ENCODE peak calls at places on chromosomes 2 and 18, in four cellular contexts. P, A, N and O are unnamed samples.
A peak's percentile ranks its signal among the peaks of the same experiment; 100 is the strongest.

GRCh38 chr2:23993736-23994269 is 16.1 kb upstream of the MFSD2B start:
- DNase-seq in P (no peak), A (no peak), N (no peak), O (no peak)

GRCh38 chr2:70992945-70993688 is 1.6 kb downstream of the TEX261 start:
- DNase-seq in P (no peak), A (no peak), N (no peak), O (no peak)

GRCh38 chr2:239561448-239562001 is 160.7 kb upstream of the HDAC4 start:
- DNase-seq in P (no peak), A (no peak), N (no peak), O (no peak)

GRCh38 chr2:71605781-71606241 is 152.4 kb downstream of the DYSF start:
- DNase-seq in P (no peak), A (no peak), N (no peak), O (no peak)

GRCh38 chr2:33437297-33437696 is 39.2 kb upstream of the RASGRP3 start:
- DNase-seq in P (no peak), A (no peak), N (no peak), O (no peak)

GRCh38 chr18:62445386-62445917 is 77.4 kb upstream of the ZCCHC2 start:
- DNase-seq in P (no peak), A (no peak), N (no peak), O (no peak)

GRCh38 chr2:18243831-18244230 is 316.6 kb downstream of the RDH14 start:
- DNase-seq in P (no peak), A (no peak), N (no peak), O (no peak)

GRCh38 chr18:74171910-74172606 is 23.7 kb downstream of the TIMM21 start:
- DNase-seq in P (no peak), A (no peak), N (no peak), O (no peak)

GRCh38 chr2:3073196-3073595 is 304.4 kb downstream of the EIPR1 start:
- DNase-seq in P (no peak), A (no peak), N (no peak), O (no peak)

GRCh38 chr2:98911376-98912154 is 24.5 kb downstream of the CRACDL start:
- DNase-seq in P (no peak), A (no peak), N (peak; percentile 71), O (no peak)

GRCh38 chr2:158725496-158725895 is 69.6 kb upstream of the DAPL1 start:
- DNase-seq in P (no peak), A (no peak), N (no peak), O (peak; percentile 49)

GRCh38 chr18:44079602-44080001 is 601.1 kb upstream of the SETBP1 start:
- DNase-seq in P (no peak), A (no peak), N (peak; percentile 4), O (no peak)

GRCh38 chr2:66867038-66867380 is 432.1 kb downstream of the MEIS1 start:
- DNase-seq in P (no peak), A (no peak), N (no peak), O (no peak)

GRCh38 chr2:159108178-159108893 is 139.9 kb downstream of the TANC1 start:
- DNase-seq in P (no peak), A (no peak), N (no peak), O (no peak)

GRCh38 chr2:32424739-32425138 is 67.9 kb downstream of the BIRC6 start:
- DNase-seq in P (no peak), A (no peak), N (no peak), O (no peak)

GRCh38 chr18:63979409-63979908 is 9.6 kb downstream of the SERPINB8 start:
- DNase-seq in P (no peak), A (peak; percentile 41), N (peak; percentile 66), O (peak; percentile 76)

GRCh38 chr2:173184031-173185004 is 108.7 kb downstream of the MAP3K20 start:
- DNase-seq in P (no peak), A (peak; percentile 75), N (no peak), O (no peak)

GRCh38 chr2:162232611-162233115 is 10.6 kb downstream of the FAP start:
- DNase-seq in P (no peak), A (no peak), N (no peak), O (no peak)

GRCh38 chr2:162230761-162231160 is 12.5 kb downstream of the FAP start:
- DNase-seq in P (no peak), A (no peak), N (no peak), O (no peak)

GRCh38 chr2:162234620-162235462 is 8.4 kb downstream of the FAP start:
- DNase-seq in P (no peak), A (no peak), N (no peak), O (no peak)

GRCh38 chr2:162232027-162232426 is 11.2 kb downstream of the FAP start:
- DNase-seq in P (no peak), A (no peak), N (no peak), O (no peak)

DNA sequence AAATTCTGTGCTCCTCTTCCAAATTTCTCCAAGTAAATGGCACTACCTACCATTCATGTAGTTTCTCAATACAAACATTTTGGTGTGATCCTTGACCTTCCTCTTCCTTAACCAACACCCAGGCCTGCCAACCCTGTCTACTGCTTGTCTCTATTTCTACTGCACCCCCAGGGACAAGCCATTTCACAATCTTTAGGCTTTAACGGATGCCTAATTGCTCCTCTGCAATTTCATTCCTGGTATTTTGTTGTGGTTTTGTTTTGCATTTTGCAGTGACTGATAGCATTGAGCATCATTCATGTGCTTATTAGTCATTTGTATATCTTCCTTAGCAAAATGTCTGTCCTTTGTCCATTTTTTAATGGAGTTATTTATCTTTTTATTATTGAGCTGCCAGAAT is 10.0 kb downstream of the FAP start:
- DNase-seq in P (no peak), A (no peak), N (no peak), O (no peak)
- TF ChIP-seq JUND in P (no peak), A (no peak), N (no peak), O (no peak)

DNA sequence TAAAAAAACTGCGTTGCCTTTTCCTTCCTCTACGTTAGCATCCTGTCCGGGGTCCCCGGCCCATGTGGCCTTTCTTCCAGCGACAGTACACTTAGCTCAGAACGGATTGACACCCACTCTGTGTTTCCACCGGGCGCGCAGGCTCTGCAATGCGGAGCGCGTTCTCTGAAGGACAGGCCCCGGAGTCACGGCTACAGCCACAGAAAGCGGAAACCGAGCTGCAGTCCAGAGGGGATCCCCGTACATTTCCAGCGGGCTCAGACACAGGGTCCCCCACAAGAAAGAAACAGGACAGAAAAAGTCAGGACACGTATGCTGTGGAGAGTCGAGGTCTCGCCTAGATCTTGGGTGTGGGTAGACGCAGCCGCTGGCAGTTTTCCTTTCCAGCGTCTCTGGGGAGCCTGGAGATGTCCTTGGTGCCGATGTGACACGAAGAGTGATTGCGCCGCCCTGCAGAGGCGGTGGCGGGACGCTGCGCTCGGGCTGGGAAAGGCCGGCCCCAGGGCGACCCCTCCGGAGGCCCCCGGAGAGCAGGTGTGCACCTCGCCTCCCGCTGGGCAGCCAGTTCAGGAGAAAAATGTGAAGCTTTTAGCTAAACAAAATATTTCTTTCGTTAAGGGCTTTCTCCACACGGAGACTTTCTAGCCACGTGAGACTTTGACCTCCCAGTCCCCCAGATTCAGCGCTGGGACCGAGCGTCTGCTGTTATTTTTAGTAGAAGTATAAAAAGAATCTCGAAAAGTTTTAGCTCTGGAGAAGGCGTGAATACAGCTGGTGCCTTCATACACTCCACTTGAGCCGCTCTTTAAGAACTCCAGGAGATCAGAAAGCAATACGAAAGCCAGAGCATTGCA is 1.3 kb upstream of the ACKR3 start:
- DNase-seq in P (no peak), A (no peak), N (no peak), O (peak; percentile 26)
- TF ChIP-seq JUND in P (no peak), A (no peak), N (no peak), O (no peak)

GRCh38 chr2:237012021-237012420 is 73.7 kb upstream of the COPS8 start:
- DNase-seq in P (no peak), A (no peak), N (no peak), O (no peak)

GRCh38 chr2:237011196-237011595 is 74.5 kb upstream of the COPS8 start:
- DNase-seq in P (no peak), A (no peak), N (no peak), O (no peak)

DNA sequence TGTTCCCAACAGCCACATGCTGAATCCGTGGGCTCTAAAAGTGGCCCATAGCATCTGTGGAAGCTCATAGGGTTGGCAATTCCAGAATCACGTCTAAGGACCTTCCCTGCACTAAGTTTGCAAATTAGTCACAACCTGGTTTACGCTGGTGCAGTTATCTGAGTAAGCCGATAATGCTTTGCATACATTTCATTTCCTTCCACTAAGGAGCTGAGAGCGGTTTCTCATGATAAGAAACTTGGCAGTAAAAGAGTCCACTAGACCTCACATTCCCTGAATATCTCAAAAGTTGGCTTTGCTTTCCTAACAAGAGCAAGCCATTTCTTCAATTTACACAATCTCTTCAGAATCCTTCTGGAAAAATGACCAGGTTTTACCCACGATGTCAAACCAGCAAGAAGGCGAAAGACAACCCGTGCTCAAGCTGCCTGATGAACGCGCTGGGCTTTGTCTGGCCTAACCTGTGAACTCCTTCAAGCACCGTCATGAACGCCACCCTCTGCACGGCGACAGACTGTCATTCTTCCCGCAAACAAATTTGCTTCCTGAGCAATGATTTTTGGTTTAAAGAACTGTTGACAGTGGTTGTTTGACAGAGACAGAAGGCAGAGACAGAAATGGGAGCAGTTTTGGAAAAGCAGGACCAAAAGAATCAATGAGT is 73.0 kb upstream of the COPS8 start:
- DNase-seq in P (no peak), A (no peak), N (no peak), O (no peak)
- TF ChIP-seq JUND in P (no peak), A (no peak), N (no peak), O (no peak)

GRCh38 chr2:230964136-230964730 is 31.7 kb upstream of the SPATA3 start:
- DNase-seq in P (no peak), A (no peak), N (no peak), O (no peak)

GRCh38 chr2:230967113-230967512 is 28.8 kb upstream of the SPATA3 start:
- DNase-seq in P (no peak), A (no peak), N (no peak), O (no peak)

GRCh38 chr2:230972046-230972445 is 23.9 kb upstream of the SPATA3 start:
- DNase-seq in P (no peak), A (no peak), N (no peak), O (no peak)

GRCh38 chr2:230969673-230970015 is 26.3 kb upstream of the SPATA3 start:
- DNase-seq in P (no peak), A (no peak), N (no peak), O (no peak)

DNA sequence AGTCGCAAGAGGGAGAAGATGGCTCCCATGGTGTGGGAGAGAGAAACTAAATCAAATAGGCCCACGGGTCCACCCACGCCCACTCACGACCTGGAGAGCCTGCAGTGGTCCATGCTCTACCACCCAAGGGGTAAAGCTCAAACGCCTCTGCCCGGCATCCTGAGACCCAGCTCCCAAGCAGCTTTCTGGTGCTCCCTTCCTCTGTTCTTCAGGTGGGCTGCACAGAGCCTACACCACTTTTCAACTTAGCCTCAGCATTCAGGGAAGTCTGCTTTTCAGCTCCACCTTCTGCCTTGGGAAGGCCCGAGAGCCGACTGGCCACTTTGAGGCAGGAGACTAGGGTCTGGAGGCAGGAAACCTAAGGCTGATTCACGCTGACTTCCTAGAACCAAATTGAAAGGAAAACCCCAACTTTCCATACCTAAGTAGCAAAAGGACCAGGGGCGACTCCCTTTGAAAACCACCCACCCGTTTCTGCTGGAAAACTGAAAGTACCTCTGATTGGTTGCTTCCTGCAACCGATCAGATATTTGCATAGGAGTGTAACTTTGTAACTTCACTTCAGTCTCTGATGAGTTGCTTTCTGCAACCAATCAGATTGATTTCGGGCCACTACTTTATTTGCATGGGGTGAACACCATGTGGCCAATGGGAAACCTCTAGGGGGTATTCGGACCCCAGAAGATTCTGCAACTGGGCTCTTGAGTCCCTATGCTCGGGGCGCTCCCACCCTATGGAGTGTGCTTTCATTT is 26.8 kb upstream of the SPATA3 start:
- DNase-seq in P (no peak), A (no peak), N (peak; percentile 59), O (no peak)
- TF ChIP-seq JUND in P (no peak), A (no peak), N (no peak), O (no peak)